ENCODE peak calls at places on chromosomes 2 and 18, in four cellular contexts. One of them, this sample, is unnamed.

GRCh38 chr2:171146633-171147032 is 14.1 kb downstream of the TLK1 start:
- DNase-seq in IMR-90: no peak
- DNase-seq in stomach: no peak
- DNase-seq in H1: no peak
- DNase-seq in this sample: peak; percentile 75

GRCh38 chr2:206477296-206477695 is 34.0 kb downstream of the ADAM23 start:
- DNase-seq in IMR-90: peak; percentile 58
- DNase-seq in H1: no peak
- DNase-seq in stomach: no peak
- DNase-seq in this sample: peak; percentile 52

GRCh38 chr2:54228945-54229344 is 27.1 kb downstream of the TSPYL6 start:
- DNase-seq in stomach: peak; percentile 50
- DNase-seq in IMR-90: no peak
- DNase-seq in H1: no peak
- DNase-seq in this sample: no peak

GRCh38 chr18:39799010-39799409 is 2156.0 kb upstream of the PIK3C3 start:
- DNase-seq in IMR-90: no peak
- DNase-seq in H1: no peak
- DNase-seq in stomach: no peak
- DNase-seq in this sample: peak; percentile 75

GRCh38 chr18:21064347-21064746 is 47.3 kb downstream of the ROCK1 start:
- DNase-seq in IMR-90: peak; percentile 37
- DNase-seq in stomach: no peak
- DNase-seq in H1: no peak
- DNase-seq in this sample: no peak

GRCh38 chr2:201448701-201449100 is 2.6 kb downstream of the TRAK2 start:
- DNase-seq in stomach: no peak
- DNase-seq in IMR-90: no peak
- DNase-seq in H1: no peak
- DNase-seq in this sample: peak; percentile 76

GRCh38 chr2:36731941-36732700 is 35.6 kb downstream of the VIT start:
- DNase-seq in stomach: no peak
- DNase-seq in H1: no peak
- DNase-seq in IMR-90: peak; percentile 30
- DNase-seq in this sample: no peak

GRCh38 chr2:232333361-232334135 is 45.0 kb upstream of the ALPP start:
- DNase-seq in IMR-90: no peak
- DNase-seq in H1: peak; percentile 76
- DNase-seq in stomach: no peak
- DNase-seq in this sample: peak; percentile 78

GRCh38 chr2:219495531-219496122 is 3.1 kb upstream of the GMPPA start:
- DNase-seq in IMR-90: peak; percentile 74
- DNase-seq in H1: peak; percentile 91
- DNase-seq in stomach: peak; percentile 62
- DNase-seq in this sample: peak; percentile 64
- TF ChIP-seq CTCF in IMR-90: peak; percentile 72
- TF ChIP-seq CTCF in H1: peak; percentile 75
- TF ChIP-seq CTCF in stomach: peak; percentile 53
- TF ChIP-seq CTCF in this sample: peak; percentile 62

GRCh38 chr2:134919360-134920210 is 963 bp downstream of the CCNT2 start:
- DNase-seq in IMR-90: peak; percentile 12
- DNase-seq in stomach: peak; percentile 51
- DNase-seq in H1: no peak
- DNase-seq in this sample: peak; percentile 40

GRCh38 chr2:134912406-134912805 is 6.2 kb upstream of the CCNT2 start:
- DNase-seq in stomach: no peak
- DNase-seq in H1: no peak
- DNase-seq in IMR-90: peak; percentile 65
- DNase-seq in this sample: peak; percentile 61

GRCh38 chr2:134918518-134919359 is at the start of gene CCNT2:
- DNase-seq in stomach: peak; percentile 99
- DNase-seq in IMR-90: peak; percentile 98
- DNase-seq in H1: peak; percentile 99
- DNase-seq in this sample: peak; percentile 99

GRCh38 chr2:134917219-134917957 is 1.2 kb upstream of the CCNT2 start:
- DNase-seq in stomach: no peak
- DNase-seq in H1: no peak
- DNase-seq in IMR-90: no peak
- DNase-seq in this sample: peak; percentile 9

GRCh38 chr2:134917958-134918517 is 584 bp upstream of the CCNT2 start:
- DNase-seq in IMR-90: no peak
- DNase-seq in stomach: peak; percentile 89
- DNase-seq in H1: no peak
- DNase-seq in this sample: peak; percentile 90
- H3K4me3 ChIP-seq in IMR-90: peak overlapping the region; percentile 89
- H3K4me3 ChIP-seq in stomach: peak overlapping the region; percentile 97
- H3K4me3 ChIP-seq in H1: peak overlapping the region; percentile 76
- H3K4me3 ChIP-seq in this sample: peak overlapping the region; percentile 68

GRCh38 chr2:49619804-49620203 is 465.5 kb upstream of the FSHR start:
- DNase-seq in IMR-90: no peak
- DNase-seq in H1: no peak
- DNase-seq in stomach: no peak
- DNase-seq in this sample: peak; percentile 2

GRCh38 chr2:49621014-49621413 is 466.7 kb upstream of the FSHR start:
- DNase-seq in H1: no peak
- DNase-seq in stomach: no peak
- DNase-seq in IMR-90: no peak
- DNase-seq in this sample: no peak

DNA sequence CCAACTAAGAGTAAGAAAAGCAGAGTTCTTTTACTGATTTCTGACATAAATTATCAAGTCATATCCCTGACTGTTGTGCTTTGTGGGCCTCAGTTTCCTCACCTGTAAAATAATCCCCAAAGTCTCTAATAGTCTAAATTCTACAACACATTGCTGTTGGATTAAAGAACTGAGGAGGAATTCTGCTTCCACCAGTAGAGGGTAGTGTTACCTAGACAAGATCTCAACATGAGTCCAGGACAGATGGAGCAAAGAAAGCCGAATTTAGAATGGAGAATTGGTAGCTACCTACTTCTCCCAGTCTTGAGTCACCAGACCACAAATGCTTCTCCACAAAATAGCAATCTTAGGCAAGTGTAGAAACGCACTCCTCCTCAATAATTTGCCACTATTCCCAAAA is 462.5 kb upstream of the FSHR start:
- DNase-seq in IMR-90: no peak
- DNase-seq in stomach: no peak
- DNase-seq in H1: no peak
- DNase-seq in this sample: peak; percentile 38
- TF ChIP-seq CTCF in IMR-90: no peak
- TF ChIP-seq CTCF in stomach: peak; percentile 30
- TF ChIP-seq CTCF in H1: peak; percentile 71
- TF ChIP-seq CTCF in this sample: peak; percentile 45

GRCh38 chr2:101750688-101751087 is 53.2 kb downstream of the MAP4K4 start:
- DNase-seq in H1: no peak
- DNase-seq in IMR-90: no peak
- DNase-seq in stomach: no peak
- DNase-seq in this sample: no peak

GRCh38 chr2:101753207-101753616 is 55.7 kb downstream of the MAP4K4 start:
- DNase-seq in IMR-90: peak; percentile 46
- DNase-seq in stomach: no peak
- DNase-seq in H1: no peak
- DNase-seq in this sample: no peak

GRCh38 chr2:101752708-101753107 is 55.2 kb downstream of the MAP4K4 start:
- DNase-seq in stomach: peak; percentile 40
- DNase-seq in IMR-90: no peak
- DNase-seq in H1: no peak
- DNase-seq in this sample: no peak

GRCh38 chr2:101751276-101751675 is 53.8 kb downstream of the MAP4K4 start:
- DNase-seq in stomach: no peak
- DNase-seq in H1: no peak
- DNase-seq in IMR-90: no peak
- DNase-seq in this sample: peak; percentile 37

GRCh38 chr2:101751875-101752619 is 54.5 kb downstream of the MAP4K4 start:
- DNase-seq in H1: no peak
- DNase-seq in stomach: no peak
- DNase-seq in IMR-90: no peak
- DNase-seq in this sample: no peak
- H3K4me3 ChIP-seq in H1: no peak overlapping the region
- H3K4me3 ChIP-seq in stomach: no peak overlapping the region
- H3K4me3 ChIP-seq in IMR-90: no peak overlapping the region
- H3K4me3 ChIP-seq in this sample: no peak overlapping the region

DNA sequence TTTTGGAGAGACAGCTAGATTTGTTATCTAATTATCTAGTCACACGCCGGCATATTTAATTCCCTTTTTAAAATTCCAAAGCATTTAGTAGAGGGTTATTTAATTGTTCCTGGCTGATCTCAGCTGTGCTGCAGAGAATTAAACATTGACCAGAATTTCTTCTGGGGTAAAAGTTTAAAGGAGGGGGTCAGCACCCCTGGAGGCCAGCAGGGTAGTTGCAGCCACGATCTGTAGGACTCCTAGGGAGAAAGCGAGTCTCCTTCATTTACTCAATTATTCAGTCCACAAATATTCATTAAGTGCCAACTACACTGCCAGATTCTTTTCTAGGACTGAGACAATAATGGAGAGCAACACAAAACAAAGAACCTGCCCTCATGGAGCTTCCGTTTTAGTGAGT is 294.3 kb downstream of the RDH14 start:
- DNase-seq in stomach: no peak
- DNase-seq in IMR-90: no peak
- DNase-seq in H1: no peak
- DNase-seq in this sample: no peak
- TF ChIP-seq CTCF in stomach: no peak
- TF ChIP-seq CTCF in IMR-90: peak; percentile 3
- TF ChIP-seq CTCF in H1: peak; percentile 49
- TF ChIP-seq CTCF in this sample: peak; percentile 10